ENCODE peak calls at places on chromosome 13, in six cellular contexts. One of them, this sample, is unnamed.

GRCh38 chr13:61900033-61900432 is 484.4 kb upstream of the PCDH20 start:
- DNase-seq in PC-9: no peak
- DNase-seq in nephron progenitor cell: no peak
- DNase-seq in GM06990: no peak
- DNase-seq in foreskin fibroblast: no peak
- DNase-seq in AG09319: no peak
- DNase-seq in this sample: no peak

GRCh38 chr13:98656223-98656622 is 79.3 kb upstream of the STK24 start:
- DNase-seq in PC-9: no peak
- DNase-seq in nephron progenitor cell: no peak
- DNase-seq in GM06990: no peak
- DNase-seq in foreskin fibroblast: no peak
- DNase-seq in AG09319: no peak
- DNase-seq in this sample: no peak

GRCh38 chr13:30629527-30629926 is 11.8 kb downstream of the USPL1 start:
- DNase-seq in PC-9: no peak
- DNase-seq in nephron progenitor cell: no peak
- DNase-seq in GM06990: no peak
- DNase-seq in foreskin fibroblast: no peak
- DNase-seq in AG09319: no peak
- DNase-seq in this sample: no peak

GRCh38 chr13:44211286-44211685 is 162.3 kb upstream of the SERP2 start:
- DNase-seq in PC-9: no peak
- DNase-seq in nephron progenitor cell: no peak
- DNase-seq in GM06990: no peak
- DNase-seq in foreskin fibroblast: no peak
- DNase-seq in AG09319: no peak
- DNase-seq in this sample: no peak

GRCh38 chr13:99688776-99689175 is 187.5 kb downstream of the TM9SF2 start:
- DNase-seq in PC-9: no peak
- DNase-seq in nephron progenitor cell: no peak
- DNase-seq in GM06990: no peak
- DNase-seq in foreskin fibroblast: no peak
- DNase-seq in AG09319: no peak
- DNase-seq in this sample: no peak

GRCh38 chr13:23724196-23724970 is 154.2 kb downstream of the TNFRSF19 start:
- DNase-seq in PC-9: no peak
- DNase-seq in nephron progenitor cell: no peak
- DNase-seq in GM06990: no peak
- DNase-seq in foreskin fibroblast: peak
- DNase-seq in AG09319: no peak
- DNase-seq in this sample: no peak

GRCh38 chr13:25857830-25858229 is 194.0 kb downstream of the SHISA2 start:
- DNase-seq in PC-9: no peak
- DNase-seq in nephron progenitor cell: no peak
- DNase-seq in GM06990: no peak
- DNase-seq in foreskin fibroblast: no peak
- DNase-seq in AG09319: no peak
- DNase-seq in this sample: no peak

GRCh38 chr13:100987993-100988392 is 313.4 kb upstream of the TMTC4 start:
- DNase-seq in PC-9: no peak
- DNase-seq in nephron progenitor cell: no peak
- DNase-seq in GM06990: no peak
- DNase-seq in foreskin fibroblast: peak
- DNase-seq in AG09319: no peak
- DNase-seq in this sample: no peak

GRCh38 chr13:102846261-102847015 is 606 bp downstream of the ERCC5 start:
- DNase-seq in PC-9: peak
- DNase-seq in nephron progenitor cell: peak
- DNase-seq in GM06990: peak
- DNase-seq in foreskin fibroblast: peak
- DNase-seq in AG09319: no peak
- DNase-seq in this sample: peak

GRCh38 chr13:99307648-99308339 is 595 bp upstream of the GPR183 start:
- DNase-seq in PC-9: no peak
- DNase-seq in nephron progenitor cell: no peak
- DNase-seq in GM06990: no peak
- DNase-seq in foreskin fibroblast: peak
- DNase-seq in AG09319: no peak
- DNase-seq in this sample: no peak

GRCh38 chr13:112842343-112842856 is 126.6 kb upstream of the MCF2L start:
- DNase-seq in PC-9: no peak
- DNase-seq in nephron progenitor cell: peak
- DNase-seq in GM06990: no peak
- DNase-seq in foreskin fibroblast: no peak
- DNase-seq in AG09319: no peak
- DNase-seq in this sample: peak

GRCh38 chr13:30985637-30986205 is 53.3 kb downstream of the TEX26 start:
- DNase-seq in PC-9: peak
- DNase-seq in nephron progenitor cell: no peak
- DNase-seq in GM06990: no peak
- DNase-seq in foreskin fibroblast: peak
- DNase-seq in AG09319: no peak
- DNase-seq in this sample: no peak

GRCh38 chr13:53237696-53238095 is 209.1 kb downstream of the OLFM4 start:
- DNase-seq in PC-9: no peak
- DNase-seq in nephron progenitor cell: no peak
- DNase-seq in GM06990: no peak
- DNase-seq in foreskin fibroblast: no peak
- DNase-seq in AG09319: no peak
- DNase-seq in this sample: no peak

GRCh38 chr13:57740719-57741118 is 109.2 kb downstream of the PCDH17 start:
- DNase-seq in PC-9: no peak
- DNase-seq in nephron progenitor cell: no peak
- DNase-seq in GM06990: no peak
- DNase-seq in foreskin fibroblast: no peak
- DNase-seq in AG09319: no peak
- DNase-seq in this sample: no peak

GRCh38 chr13:30235206-30235605 is 72.1 kb downstream of the KATNAL1 start:
- DNase-seq in PC-9: no peak
- DNase-seq in nephron progenitor cell: no peak
- DNase-seq in GM06990: no peak
- DNase-seq in foreskin fibroblast: peak
- DNase-seq in AG09319: no peak
- DNase-seq in this sample: no peak

GRCh38 chr13:40875583-40875982 is 86.2 kb downstream of the SLC25A15 start:
- DNase-seq in PC-9: no peak
- DNase-seq in nephron progenitor cell: no peak
- DNase-seq in GM06990: no peak
- DNase-seq in foreskin fibroblast: no peak
- DNase-seq in AG09319: no peak
- DNase-seq in this sample: no peak

GRCh38 chr13:30124131-30124768 is 183.1 kb downstream of the KATNAL1 start:
- DNase-seq in PC-9: no peak
- DNase-seq in nephron progenitor cell: no peak
- DNase-seq in GM06990: no peak
- DNase-seq in foreskin fibroblast: no peak
- DNase-seq in AG09319: no peak
- DNase-seq in this sample: no peak

GRCh38 chr13:32682740-32683139 is 96.5 kb downstream of the PDS5B start:
- DNase-seq in PC-9: no peak
- DNase-seq in nephron progenitor cell: no peak
- DNase-seq in GM06990: no peak
- DNase-seq in foreskin fibroblast: no peak
- DNase-seq in AG09319: no peak
- DNase-seq in this sample: no peak

GRCh38 chr13:33279414-33279813 is 6.1 kb downstream of the STARD13 start:
- DNase-seq in PC-9: peak
- DNase-seq in nephron progenitor cell: no peak
- DNase-seq in GM06990: no peak
- DNase-seq in foreskin fibroblast: no peak
- DNase-seq in AG09319: no peak
- DNase-seq in this sample: no peak

GRCh38 chr13:35724480-35724879 is 248.0 kb upstream of the MAB21L1 start:
- DNase-seq in PC-9: no peak
- DNase-seq in nephron progenitor cell: no peak
- DNase-seq in GM06990: no peak
- DNase-seq in foreskin fibroblast: peak
- DNase-seq in AG09319: no peak
- DNase-seq in this sample: no peak

GRCh38 chr13:29434217-29434940 is 161.1 kb downstream of the SLC7A1 start:
- DNase-seq in PC-9: no peak
- DNase-seq in nephron progenitor cell: peak
- DNase-seq in GM06990: peak
- DNase-seq in foreskin fibroblast: no peak
- DNase-seq in AG09319: no peak
- DNase-seq in this sample: peak

GRCh38 chr13:112204881-112205327 is 138.0 kb downstream of the SOX1 start:
- DNase-seq in PC-9: no peak
- DNase-seq in nephron progenitor cell: peak
- DNase-seq in GM06990: no peak
- DNase-seq in foreskin fibroblast: no peak
- DNase-seq in AG09319: no peak
- DNase-seq in this sample: no peak

GRCh38 chr13:65932587-65933239 is 1297.4 kb downstream of the PCDH9 start:
- DNase-seq in PC-9: no peak
- DNase-seq in nephron progenitor cell: peak
- DNase-seq in GM06990: no peak
- DNase-seq in foreskin fibroblast: peak
- DNase-seq in AG09319: no peak
- DNase-seq in this sample: no peak

GRCh38 chr13:94433055-94433947 is 46.2 kb downstream of the DCT start:
- DNase-seq in PC-9: no peak
- DNase-seq in nephron progenitor cell: no peak
- DNase-seq in GM06990: no peak
- DNase-seq in foreskin fibroblast: no peak
- DNase-seq in AG09319: no peak
- DNase-seq in this sample: peak

GRCh38 chr13:32938907-32939306 is 77.3 kb upstream of the KL start:
- DNase-seq in PC-9: no peak
- DNase-seq in nephron progenitor cell: no peak
- DNase-seq in GM06990: no peak
- DNase-seq in foreskin fibroblast: peak
- DNase-seq in AG09319: no peak
- DNase-seq in this sample: no peak

GRCh38 chr13:94073006-94073744 is 406.3 kb downstream of the DCT start:
- DNase-seq in PC-9: no peak
- DNase-seq in nephron progenitor cell: no peak
- DNase-seq in GM06990: no peak
- DNase-seq in foreskin fibroblast: peak
- DNase-seq in AG09319: peak
- DNase-seq in this sample: no peak

GRCh38 chr13:89457977-89458376 is 1786.8 kb downstream of the SLITRK5 start:
- DNase-seq in PC-9: peak
- DNase-seq in nephron progenitor cell: no peak
- DNase-seq in GM06990: no peak
- DNase-seq in foreskin fibroblast: no peak
- DNase-seq in AG09319: no peak
- DNase-seq in this sample: no peak

GRCh38 chr13:75910591-75910990 is 274.5 kb downstream of the LMO7 start:
- DNase-seq in PC-9: no peak
- DNase-seq in nephron progenitor cell: no peak
- DNase-seq in GM06990: no peak
- DNase-seq in foreskin fibroblast: peak
- DNase-seq in AG09319: peak
- DNase-seq in this sample: no peak

GRCh38 chr13:33799950-33800592 is 17.9 kb upstream of the RFC3 start:
- DNase-seq in PC-9: no peak
- DNase-seq in nephron progenitor cell: no peak
- DNase-seq in GM06990: no peak
- DNase-seq in foreskin fibroblast: peak
- DNase-seq in AG09319: no peak
- DNase-seq in this sample: peak

GRCh38 chr13:98488736-98489135 is 88.2 kb downstream of the STK24 start:
- DNase-seq in PC-9: no peak
- DNase-seq in nephron progenitor cell: no peak
- DNase-seq in GM06990: no peak
- DNase-seq in foreskin fibroblast: no peak
- DNase-seq in AG09319: no peak
- DNase-seq in this sample: no peak

GRCh38 chr13:34412295-34412694 is 529.8 kb upstream of the NBEA start:
- DNase-seq in PC-9: no peak
- DNase-seq in nephron progenitor cell: no peak
- DNase-seq in GM06990: no peak
- DNase-seq in foreskin fibroblast: no peak
- DNase-seq in AG09319: no peak
- DNase-seq in this sample: no peak

GRCh38 chr13:48235100-48235813 is 2.3 kb downstream of the ITM2B start:
- DNase-seq in PC-9: peak
- DNase-seq in nephron progenitor cell: peak
- DNase-seq in GM06990: peak
- DNase-seq in foreskin fibroblast: peak
- DNase-seq in AG09319: no peak
- DNase-seq in this sample: peak

GRCh38 chr13:72696590-72696989 is 30.8 kb downstream of the MZT1 start:
- DNase-seq in PC-9: no peak
- DNase-seq in nephron progenitor cell: no peak
- DNase-seq in GM06990: no peak
- DNase-seq in foreskin fibroblast: peak
- DNase-seq in AG09319: no peak
- DNase-seq in this sample: no peak

GRCh38 chr13:76672422-76672821 is 213.8 kb downstream of the KCTD12 start:
- DNase-seq in PC-9: no peak
- DNase-seq in nephron progenitor cell: no peak
- DNase-seq in GM06990: no peak
- DNase-seq in foreskin fibroblast: peak
- DNase-seq in AG09319: no peak
- DNase-seq in this sample: no peak

GRCh38 chr13:52070929-52071523 is 46.5 kb downstream of the UTP14C start:
- DNase-seq in PC-9: no peak
- DNase-seq in nephron progenitor cell: no peak
- DNase-seq in GM06990: no peak
- DNase-seq in foreskin fibroblast: peak
- DNase-seq in AG09319: no peak
- DNase-seq in this sample: no peak

GRCh38 chr13:59677966-59678814 is 485.5 kb downstream of the DIAPH3 start:
- DNase-seq in PC-9: no peak
- DNase-seq in nephron progenitor cell: no peak
- DNase-seq in GM06990: peak
- DNase-seq in foreskin fibroblast: peak
- DNase-seq in AG09319: peak
- DNase-seq in this sample: peak
- TF ChIP-seq CTCF in PC-9: peak
- TF ChIP-seq CTCF in nephron progenitor cell: peak
- TF ChIP-seq CTCF in GM06990: peak
- TF ChIP-seq CTCF in foreskin fibroblast: peak
- TF ChIP-seq CTCF in AG09319: peak
- TF ChIP-seq CTCF in this sample: peak

GRCh38 chr13:91647361-91647970 is 249.0 kb downstream of the GPC5 start:
- DNase-seq in PC-9: no peak
- DNase-seq in nephron progenitor cell: peak
- DNase-seq in GM06990: no peak
- DNase-seq in foreskin fibroblast: no peak
- DNase-seq in AG09319: no peak
- DNase-seq in this sample: peak
- TF ChIP-seq CTCF in PC-9: peak
- TF ChIP-seq CTCF in nephron progenitor cell: peak
- TF ChIP-seq CTCF in GM06990: peak
- TF ChIP-seq CTCF in foreskin fibroblast: no peak
- TF ChIP-seq CTCF in AG09319: no peak
- TF ChIP-seq CTCF in this sample: peak

GRCh38 chr13:68927387-68928026 is 1180.1 kb upstream of the ATXN8OS start:
- DNase-seq in PC-9: no peak
- DNase-seq in nephron progenitor cell: peak
- DNase-seq in GM06990: no peak
- DNase-seq in foreskin fibroblast: no peak
- DNase-seq in AG09319: no peak
- DNase-seq in this sample: no peak
- TF ChIP-seq CTCF in PC-9: peak
- TF ChIP-seq CTCF in nephron progenitor cell: peak
- TF ChIP-seq CTCF in GM06990: no peak
- TF ChIP-seq CTCF in foreskin fibroblast: no peak
- TF ChIP-seq CTCF in AG09319: no peak
- TF ChIP-seq CTCF in this sample: no peak

GRCh38 chr13:110511509-110512181 is 49.9 kb downstream of the RAB20 start:
- DNase-seq in PC-9: no peak
- DNase-seq in nephron progenitor cell: no peak
- DNase-seq in GM06990: no peak
- DNase-seq in foreskin fibroblast: no peak
- DNase-seq in AG09319: no peak
- DNase-seq in this sample: no peak
- TF ChIP-seq CTCF in PC-9: no peak
- TF ChIP-seq CTCF in nephron progenitor cell: no peak
- TF ChIP-seq CTCF in GM06990: no peak
- TF ChIP-seq CTCF in foreskin fibroblast: no peak
- TF ChIP-seq CTCF in AG09319: no peak
- TF ChIP-seq CTCF in this sample: no peak